ENCODE peak calls at places on chromosomes 12 and 14, in ten cellular contexts. A, U, L, B, W, P, Y, R, I and H are unnamed samples. For H3K4me1, the result is how much of the 10 kb centered on the place peaks cover.

GRCh38 chr12:106247731-106248176 is at the start of gene CKAP4:
- DNase-seq in B (peak), R (no peak), U (peak), W (peak), I (peak), L (peak), Y (no peak), P (peak), A (peak), H (peak)

GRCh38 chr12:642633-643477 is 20.4 kb downstream of the NINJ2 start:
- DNase-seq in P (peak), Y (no peak), L (peak), W (peak), A (peak), I (no peak), U (peak), B (peak), R (no peak), H (peak)

GRCh38 chr12:46574853-46575252 is 202.3 kb upstream of the SLC38A2 start:
- DNase-seq in P (no peak), I (no peak), B (no peak), A (no peak), U (no peak), Y (no peak), W (no peak), R (no peak), L (no peak), H (no peak)

GRCh38 chr12:12927211-12928079 is 24.5 kb downstream of the GPRC5D start:
- DNase-seq in L (peak), B (peak), W (peak), I (peak), Y (peak), U (peak), A (peak), P (peak), R (no peak), H (peak)

GRCh38 chr12:110230655-110231054 is 50.4 kb upstream of the ATP2A2 start:
- DNase-seq in R (no peak), A (no peak), Y (no peak), P (no peak), L (no peak), U (no peak), I (no peak), B (no peak), W (no peak), H (no peak)

GRCh38 chr12:27187697-27188096 is 56.4 kb upstream of the STK38L start:
- DNase-seq in W (no peak), A (no peak), P (no peak), R (no peak), B (no peak), Y (no peak), L (no peak), I (no peak), U (no peak), H (no peak)

GRCh38 chr12:120276734-120277133 is 11.2 kb upstream of the PXN start:
- DNase-seq in Y (no peak), B (no peak), I (no peak), U (no peak), A (no peak), P (no peak), R (no peak), W (no peak), L (no peak), H (no peak)

GRCh38 chr14:34027990-34028490 is 77.2 kb upstream of the EGLN3 start:
- DNase-seq in P (no peak), B (no peak), Y (no peak), W (no peak), R (no peak), L (no peak), U (no peak), A (no peak), I (no peak), H (no peak)

GRCh38 chr14:105945891-105946290 is 419.5 kb downstream of the TMEM121 start:
- DNase-seq in R (no peak), U (no peak), A (no peak), B (peak), Y (no peak), P (no peak), L (no peak), W (no peak), I (no peak), H (no peak)

GRCh38 chr12:9244894-9245293 is 36.7 kb upstream of the PZP start:
- DNase-seq in I (peak), A (no peak), U (no peak), P (no peak), L (no peak), Y (peak), W (no peak), R (no peak), B (no peak), H (no peak)

GRCh38 chr14:64705406-64706118 is 1.3 kb downstream of the PLEKHG3 start:
- DNase-seq in W (no peak), B (peak), I (no peak), L (no peak), R (no peak), Y (no peak), P (peak), U (no peak), A (no peak), H (peak)
- H3K4me1 ChIP-seq in W (under half), B (under half), I (half or more), L (half or more), R (under half), Y (under half), P (half or more), U (half or more), A (half or more), H (under half)

GRCh38 chr12:56998981-56999380 is 7.4 kb downstream of the ZBTB39 start:
- DNase-seq in B (no peak), R (no peak), I (no peak), Y (peak), L (no peak), A (peak), P (no peak), W (peak), U (no peak), H (no peak)
- H3K4me3 ChIP-seq in B (no peak), R (no peak), I (no peak), Y (no peak), L (no peak), A (no peak), P (no peak), W (no peak), U (no peak), H (no peak)

GRCh38 chr12:60805340-60805739 is 1209.5 kb downstream of the SLC16A7 start:
- DNase-seq in U (no peak), I (no peak), B (no peak), R (no peak), P (no peak), A (no peak), L (no peak), Y (no peak), W (no peak), H (no peak)
- TF ChIP-seq EP300 in U (no peak), I (no peak), B (no peak), R (no peak), P (no peak), A (no peak), L (no peak), Y (no peak), W (no peak), H (no peak)

GRCh38 chr12:91542048-91542447 is 359.4 kb upstream of the DCN start:
- DNase-seq in R (no peak), L (no peak), Y (no peak), W (no peak), I (no peak), U (no peak), B (no peak), A (no peak), P (no peak), H (no peak)

GRCh38 chr12:91533366-91533765 is 350.7 kb upstream of the DCN start:
- DNase-seq in Y (no peak), A (no peak), I (no peak), L (no peak), U (no peak), W (no peak), P (no peak), B (no peak), R (no peak), H (no peak)

DNA sequence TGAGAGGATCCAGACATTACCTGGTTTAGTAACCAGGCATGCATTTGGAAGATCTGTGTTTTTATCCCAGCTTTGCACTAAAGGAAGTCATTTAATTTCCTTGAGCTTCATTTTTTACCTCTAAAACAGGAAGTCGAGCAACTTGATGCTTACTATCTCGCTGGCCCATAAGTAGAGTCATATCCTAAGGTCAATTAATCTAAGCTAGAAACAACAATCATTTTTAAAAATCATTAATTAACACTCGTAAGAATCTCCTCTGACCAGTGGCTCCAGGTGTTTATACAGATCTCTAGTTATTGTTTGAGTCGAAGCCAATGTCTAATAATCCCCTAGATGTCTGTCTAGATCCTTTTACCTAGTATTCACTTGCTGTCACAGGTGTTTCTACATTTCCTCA is 355.8 kb upstream of the DCN start:
- DNase-seq in A (no peak), L (no peak), P (no peak), I (no peak), U (no peak), Y (no peak), W (no peak), B (no peak), R (no peak), H (no peak)
- H3K4me1 ChIP-seq in A (under half), L (under half), P (under half), I (under half), U (under half), Y (under half), W (under half), B (under half), R (under half), H (under half)

GRCh38 chr12:101995684-101996083 is 66.1 kb downstream of the WASHC3 start:
- DNase-seq in B (no peak), A (no peak), P (no peak), W (no peak), L (no peak), Y (no peak), I (no peak), U (no peak), R (no peak), H (no peak)
- H3K4me3 ChIP-seq in B (no peak), A (no peak), P (no peak), W (no peak), L (no peak), Y (no peak), I (no peak), U (no peak), R (no peak), H (no peak)

GRCh38 chr12:123269980-123270379 is 1.7 kb downstream of the CDK2AP1 start:
- DNase-seq in A (no peak), L (no peak), R (no peak), W (no peak), Y (no peak), U (no peak), P (no peak), I (no peak), B (no peak), H (no peak)
- TF ChIP-seq EP300 in A (no peak), L (no peak), R (no peak), W (no peak), Y (no peak), U (no peak), P (no peak), I (no peak), B (no peak), H (no peak)

GRCh38 chr14:61223552-61223951 is 57.6 kb downstream of the TMEM30B start:
- DNase-seq in B (no peak), W (no peak), A (no peak), R (no peak), U (no peak), Y (no peak), L (no peak), P (no peak), I (no peak), H (no peak)
- H3K4me1 ChIP-seq in B (under half), W (under half), A (under half), R (under half), U (under half), Y (under half), L (under half), P (under half), I (under half), H (under half)

DNA sequence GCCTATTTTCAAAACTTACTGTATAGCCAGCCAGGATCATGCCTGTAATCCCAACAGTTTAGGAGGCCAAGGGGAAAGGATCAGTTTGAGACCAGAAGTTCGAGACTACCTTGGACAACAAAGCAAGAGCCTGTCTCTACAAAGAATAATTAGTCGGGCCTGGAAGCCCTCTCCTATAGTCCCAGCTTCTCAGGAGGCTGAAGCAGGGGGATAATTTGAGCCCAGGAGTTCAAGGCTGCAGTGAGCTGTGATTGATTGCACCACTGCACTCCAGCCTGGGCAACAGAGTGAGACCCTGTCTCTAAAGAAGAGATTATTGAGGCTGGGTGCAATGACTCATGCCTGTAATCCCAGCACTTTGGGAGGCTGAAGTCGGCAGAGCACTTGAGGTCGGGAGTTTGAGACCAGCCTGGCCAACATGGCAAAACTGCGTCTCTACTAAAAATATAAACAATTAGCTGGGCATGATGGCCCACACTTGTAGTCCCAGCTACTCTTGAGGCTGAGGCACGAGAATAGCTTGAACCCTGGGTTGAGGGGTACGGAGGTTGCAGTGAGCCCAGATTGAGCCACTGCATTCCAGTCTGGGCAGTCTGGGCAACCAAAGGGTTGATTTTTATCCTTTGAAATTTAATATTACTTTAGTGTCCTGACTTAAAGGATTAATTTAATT is 14.1 kb downstream of the EID3 start:
- DNase-seq in P (no peak), B (no peak), Y (no peak), U (no peak), W (no peak), R (no peak), L (no peak), A (no peak), I (no peak), H (no peak)
- H3K4me3 ChIP-seq in P (no peak), B (no peak), Y (no peak), U (no peak), W (no peak), R (no peak), L (no peak), A (no peak), I (no peak), H (no peak)

GRCh38 chr14:72614891-72615410 is 278.9 kb downstream of the DPF3 start:
- DNase-seq in W (no peak), I (no peak), Y (no peak), A (no peak), P (no peak), R (no peak), L (no peak), B (no peak), U (no peak), H (no peak)

GRCh38 chr14:72615511-72616121 is 278.3 kb downstream of the DPF3 start:
- DNase-seq in P (no peak), U (no peak), R (no peak), B (no peak), W (no peak), I (no peak), Y (no peak), L (no peak), A (no peak), H (no peak)

GRCh38 chr14:72613196-72613974 is 280.5 kb downstream of the DPF3 start:
- DNase-seq in W (no peak), B (no peak), I (peak), P (no peak), Y (no peak), A (peak), R (no peak), U (peak), L (no peak), H (peak)

GRCh38 chr14:72614365-72614764 is 279.5 kb downstream of the DPF3 start:
- DNase-seq in I (no peak), W (no peak), B (no peak), L (no peak), Y (no peak), R (no peak), U (no peak), A (no peak), P (no peak), H (no peak)

DNA sequence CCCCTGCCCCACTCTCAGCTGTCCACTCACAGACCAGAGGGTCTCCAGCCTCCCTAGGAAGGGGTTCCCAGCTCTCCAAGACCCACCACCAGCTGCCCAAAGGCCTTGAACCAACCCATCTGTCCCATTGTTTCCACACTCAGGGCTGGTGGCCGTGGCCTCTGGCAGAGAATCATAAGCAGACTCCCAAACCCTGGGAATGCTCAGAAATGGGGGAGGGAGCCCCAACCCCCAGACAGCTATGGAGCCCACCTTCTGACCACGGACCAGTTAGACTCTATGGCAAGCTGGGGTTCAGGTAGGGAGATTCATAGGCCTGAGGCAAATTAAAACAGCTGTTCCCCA is 280.0 kb downstream of the DPF3 start:
- DNase-seq in B (no peak), Y (no peak), L (no peak), P (no peak), I (no peak), R (no peak), A (no peak), U (no peak), W (no peak), H (no peak)
- TF ChIP-seq EP300 in B (no peak), Y (no peak), L (no peak), P (no peak), I (no peak), R (no peak), A (no peak), U (no peak), W (no peak), H (no peak)

GRCh38 chr12:75960086-75960910 is 71.3 kb downstream of the PHLDA1 start:
- DNase-seq in P (no peak), W (no peak), L (no peak), U (peak), Y (no peak), R (no peak), A (peak), B (no peak), I (no peak), H (no peak)

GRCh38 chr12:75961878-75962277 is 69.7 kb downstream of the PHLDA1 start:
- DNase-seq in L (no peak), R (no peak), I (no peak), A (no peak), Y (no peak), U (no peak), W (no peak), B (no peak), P (no peak), H (no peak)

GRCh38 chr12:75959506-75959905 is 72.1 kb downstream of the PHLDA1 start:
- DNase-seq in Y (no peak), P (no peak), B (no peak), L (no peak), U (no peak), W (no peak), I (no peak), A (no peak), R (no peak), H (no peak)

GRCh38 chr12:75959060-75959459 is 72.5 kb downstream of the PHLDA1 start:
- DNase-seq in W (no peak), B (no peak), A (no peak), R (no peak), Y (no peak), I (no peak), L (no peak), U (no peak), P (no peak), H (no peak)

GRCh38 chr12:75960954-75961661 is 70.5 kb downstream of the PHLDA1 start:
- DNase-seq in Y (no peak), R (no peak), W (no peak), I (no peak), U (no peak), B (no peak), A (no peak), P (no peak), L (no peak), H (no peak)
- H3K4me1 ChIP-seq in Y (under half), R (under half), W (under half), I (under half), U (under half), B (under half), A (under half), P (under half), L (under half), H (under half)